ENCODE peak calls at places on chromosomes 7 and 10, in five cellular contexts. B is GM23338, C is cardiac muscle cell, L is fibroblast of lung, R is lung. P is an unnamed sample.

GRCh38 chr7:12220321-12221046 is 9.4 kb downstream of the TMEM106B start:
- DNase-seq in C (no peak), R (no peak), L (no peak), B (no peak), P (no peak)

GRCh38 chr10:30788307-30788706 is 158.8 kb upstream of the LYZL2 start:
- DNase-seq in L (peak; percentile 40), B (no peak), R (no peak), C (peak; percentile 37), P (no peak)

GRCh38 chr10:113095419-113095818 is 145.4 kb downstream of the TCF7L2 start:
- DNase-seq in R (no peak), L (no peak), B (no peak), C (peak; percentile 20), P (no peak)

GRCh38 chr7:74032191-74032490 is 4.2 kb downstream of the ELN start:
- DNase-seq in L (peak; percentile 68), B (no peak), R (peak; percentile 49), C (peak; percentile 79), P (peak; percentile 41)

GRCh38 chr7:65722361-65722792 is 150.5 kb upstream of the VKORC1L1 start:
- DNase-seq in C (peak; percentile 34), R (peak; percentile 69), L (peak; percentile 28), B (peak; percentile 84), P (peak; percentile 54)

GRCh38 chr10:128776617-128777016 is 650.4 kb upstream of the MKI67 start:
- DNase-seq in R (no peak), B (peak; percentile 8), C (no peak), L (no peak), P (no peak)

GRCh38 chr10:93481213-93481930 is 762 bp downstream of the MYOF start:
- DNase-seq in B (no peak), L (peak; percentile 42), R (no peak), C (no peak), P (no peak)

GRCh38 chr10:127797339-127797738 is 60.4 kb downstream of the FOXI2 start:
- DNase-seq in R (no peak), C (peak; percentile 2), L (peak; percentile 4), B (no peak), P (no peak)

GRCh38 chr10:81270051-81270450 is 604.9 kb upstream of the NRG3 start:
- DNase-seq in B (no peak), L (no peak), R (no peak), C (no peak), P (no peak)

GRCh38 chr7:150990416-150991186 is at the start of gene NOS3:
- DNase-seq in R (no peak), C (no peak), B (peak; percentile 49), L (no peak), P (no peak)

GRCh38 chr7:27148776-27149641 is 1.4 kb upstream of the HOXA6 start:
- DNase-seq in C (no peak), R (no peak), B (peak; percentile 17), L (peak; percentile 77), P (no peak)

GRCh38 chr7:47817922-47818321 is 130.3 kb downstream of the PKD1L1 start:
- DNase-seq in R (no peak), C (peak; percentile 22), B (no peak), L (no peak), P (no peak)

GRCh38 chr7:102892631-102893278 is 20.0 kb upstream of the LRRC17 start:
- DNase-seq in B (no peak), C (peak; percentile 77), R (no peak), L (peak; percentile 50), P (no peak)

GRCh38 chr7:25851332-25852248 is 300.4 kb upstream of the NFE2L3 start:
- DNase-seq in B (peak; percentile 93), L (peak; percentile 89), C (peak; percentile 90), R (peak; percentile 82), P (peak; percentile 69)

GRCh38 chr7:39336457-39336856 is 229.7 kb upstream of the YAE1 start:
- DNase-seq in R (no peak), C (peak; percentile 38), L (no peak), B (no peak), P (peak; percentile 31)

GRCh38 chr7:116239434-116239833 is 29.1 kb downstream of the TES start:
- DNase-seq in B (no peak), C (no peak), R (no peak), L (no peak), P (no peak)

GRCh38 chr7:98976396-98977185 is 98.3 kb downstream of the TRRAP start:
- DNase-seq in L (no peak), R (no peak), C (no peak), B (no peak), P (no peak)

GRCh38 chr10:5943536-5943935 is 33.8 kb downstream of the IL15RA start:
- DNase-seq in R (peak; percentile 45), L (peak; percentile 51), C (peak; percentile 62), B (peak; percentile 45), P (no peak)

GRCh38 chr7:27186450-27187157 is 1.6 kb upstream of the HOXA11 start:
- DNase-seq in R (no peak), C (no peak), L (no peak), B (no peak), P (no peak)

GRCh38 chr7:20352573-20353304 is 22.0 kb downstream of the ITGB8 start:
- DNase-seq in L (peak; percentile 56), C (no peak), R (no peak), B (no peak), P (peak; percentile 95)

GRCh38 chr7:152341039-152341913 is 94.5 kb downstream of the KMT2C start:
- DNase-seq in B (peak; percentile 28), C (peak; percentile 71), L (peak; percentile 78), R (no peak), P (peak; percentile 43)

GRCh38 chr7:123797673-123798526 is 47.1 kb upstream of the HYAL4 start:
- DNase-seq in B (peak; percentile 86), C (peak; percentile 88), L (peak; percentile 94), R (peak; percentile 31), P (peak; percentile 75)

DNA sequence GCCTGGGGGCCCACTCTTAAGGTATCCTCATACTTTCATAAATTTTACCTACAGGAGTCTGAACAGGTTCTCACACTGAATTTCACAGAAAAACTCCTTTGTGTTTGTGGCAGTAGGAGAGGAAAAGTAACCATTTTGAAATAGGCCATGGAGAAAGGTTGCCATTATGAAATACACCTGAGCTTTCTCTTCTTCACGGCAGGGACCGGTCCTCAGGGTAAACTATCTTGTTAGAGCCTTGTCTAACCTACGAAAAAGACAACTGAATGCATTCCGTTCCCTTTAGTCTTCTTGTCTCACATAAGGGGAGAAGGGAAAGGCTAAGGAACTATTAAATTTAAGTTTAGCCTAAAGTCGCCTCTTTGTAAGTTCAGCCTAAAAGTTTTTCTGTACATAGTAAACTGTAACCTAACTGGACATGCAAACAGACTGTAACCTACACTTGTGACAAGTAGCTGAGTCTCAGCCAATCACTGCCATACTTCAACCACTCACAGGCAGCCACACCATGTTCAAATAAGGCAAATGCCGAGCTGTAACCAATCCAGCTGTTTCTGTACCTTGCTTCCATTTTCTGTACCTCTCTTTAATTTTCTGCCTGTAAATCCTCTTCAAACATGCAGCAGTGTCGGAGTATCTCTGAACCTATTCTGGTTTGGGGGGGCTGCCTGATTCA is 14.2 kb upstream of the RNF32 start:
- DNase-seq in B (no peak), C (no peak), R (peak; percentile 67), L (no peak), P (no peak)
- H3K27ac ChIP-seq in B (no peak overlapping the region), C (no peak overlapping the region), R (peak overlapping the region; percentile 22), L (no peak overlapping the region), P (no peak overlapping the region)

GRCh38 chr10:119933179-119933578 is 40.6 kb downstream of the SEC23IP start:
- DNase-seq in C (peak; percentile 28), R (no peak), L (peak; percentile 15), B (peak; percentile 47), P (no peak)
- TF ChIP-seq CTCF in C (peak; percentile 33), R (no peak), L (peak; percentile 31), B (peak; percentile 63), P (peak; percentile 35)

GRCh38 chr10:52897162-52897561 is 124.6 kb upstream of the MBL2 start:
- DNase-seq in B (no peak), C (no peak), R (no peak), L (no peak), P (peak; percentile 26)
- H3K27ac ChIP-seq in B (no peak overlapping the region), C (no peak overlapping the region), R (no peak overlapping the region), L (no peak overlapping the region), P (no peak overlapping the region)

GRCh38 chr10:22436893-22437619 is 91.8 kb downstream of the SPAG6 start:
- DNase-seq in B (peak; percentile 93), R (peak; percentile 92), L (peak; percentile 95), C (peak; percentile 97), P (peak; percentile 50)
- TF ChIP-seq CTCF in B (no peak), R (no peak), L (no peak), C (peak; percentile 4), P (no peak)

GRCh38 chr7:36279251-36279925 is 110.3 kb upstream of the ANLN start:
- DNase-seq in C (no peak), R (no peak), B (no peak), L (peak; percentile 37), P (no peak)
- H3K27ac ChIP-seq in C (no peak overlapping the region), R (no peak overlapping the region), B (no peak overlapping the region), L (no peak overlapping the region), P (peak overlapping the region; percentile 49)

GRCh38 chr10:11286261-11286989 is 268.8 kb downstream of the CELF2 start:
- DNase-seq in B (no peak), C (no peak), R (no peak), L (no peak), P (no peak)

GRCh38 chr10:11282156-11282555 is 264.5 kb downstream of the CELF2 start:
- DNase-seq in L (no peak), C (no peak), B (no peak), R (no peak), P (no peak)

GRCh38 chr10:11282661-11283060 is 265.0 kb downstream of the CELF2 start:
- DNase-seq in C (no peak), R (no peak), L (no peak), B (no peak), P (no peak)

GRCh38 chr10:11284291-11285085 is 266.8 kb downstream of the CELF2 start:
- DNase-seq in L (no peak), B (no peak), R (no peak), C (no peak), P (no peak)

GRCh38 chr10:11285171-11285570 is 267.5 kb downstream of the CELF2 start:
- DNase-seq in L (no peak), R (no peak), B (no peak), C (no peak), P (no peak)
- TF ChIP-seq CTCF in L (no peak), R (no peak), B (peak; percentile 41), C (peak; percentile 7), P (no peak)

GRCh38 chr7:46696741-46697140 is 775.7 kb upstream of the IGFBP3 start:
- DNase-seq in R (no peak), B (no peak), C (no peak), L (no peak), P (no peak)

GRCh38 chr7:46694058-46694457 is 773.0 kb upstream of the IGFBP3 start:
- DNase-seq in R (no peak), L (no peak), B (no peak), C (no peak), P (no peak)

DNA sequence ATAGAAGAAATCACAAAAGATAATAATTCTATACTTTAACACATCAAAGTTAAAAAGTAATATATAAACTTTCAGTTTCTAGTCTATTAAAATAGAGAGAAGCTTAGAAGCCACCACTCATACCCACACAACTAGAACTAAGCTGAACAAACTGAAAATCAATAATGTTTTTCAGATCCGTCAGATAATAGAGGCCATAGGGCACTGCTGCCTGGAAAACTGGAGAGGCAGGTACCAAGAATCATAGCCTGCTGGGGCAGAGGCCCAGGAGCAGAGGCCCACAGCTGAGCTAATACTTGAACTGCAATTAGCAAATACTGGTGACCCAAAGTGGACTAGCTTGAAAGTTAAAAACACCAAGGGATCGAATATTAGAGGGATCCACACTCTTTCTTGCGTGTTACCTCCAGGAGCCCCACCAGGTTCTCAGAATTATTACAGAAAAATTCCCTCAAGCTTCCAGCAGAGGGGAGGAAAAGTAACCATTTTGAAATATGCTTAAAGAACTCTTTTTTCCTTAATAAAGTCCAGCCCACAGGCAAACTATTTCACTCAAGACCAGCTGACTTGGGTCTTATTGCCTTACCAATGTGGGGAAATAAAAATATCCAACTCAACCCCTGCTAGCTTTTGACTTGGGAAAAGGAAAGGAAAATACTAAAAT is 774.1 kb upstream of the IGFBP3 start:
- DNase-seq in C (no peak), B (no peak), R (no peak), L (peak; percentile 24), P (no peak)
- H3K27ac ChIP-seq in C (no peak overlapping the region), B (no peak overlapping the region), R (no peak overlapping the region), L (no peak overlapping the region), P (no peak overlapping the region)

P was measured in RWPE1.